ENCODE peak calls at places on chromosome 1, in four cellular contexts. G is IMR-90, K is A549, N is upper lobe of left lung. D is an unnamed sample.

GRCh38 chr1:6801998-6802397 is 16.7 kb downstream of the CAMTA1 start:
- DNase-seq in G (peak; percentile 81), K (no peak), N (no peak), D (no peak)

GRCh38 chr1:41487729-41488598 is 3.5 kb upstream of the EDN2 start:
- DNase-seq in G (peak; percentile 23), K (no peak), N (no peak), D (no peak)

GRCh38 chr1:84506729-84507453 is 510 bp upstream of the GNG5 start:
- DNase-seq in G (no peak), K (no peak), N (no peak), D (no peak)

GRCh38 chr1:180953291-180953747 is 40.6 kb downstream of the KIAA1614 start:
- DNase-seq in G (no peak), K (peak; percentile 15), N (peak; percentile 53), D (no peak)

GRCh38 chr1:22332795-22333499 is 118.7 kb upstream of the ZBTB40 start:
- DNase-seq in G (no peak), K (peak; percentile 53), N (no peak), D (no peak)

GRCh38 chr1:63041660-63042059 is 257.7 kb downstream of the ATG4C start:
- DNase-seq in G (no peak), K (no peak), N (no peak), D (no peak)

GRCh38 chr1:116569776-116570357 is 959 bp downstream of the CD58 start:
- DNase-seq in G (no peak), K (peak; percentile 24), N (peak; percentile 79), D (peak; percentile 52)

GRCh38 chr1:84135341-84135740 is 8.7 kb upstream of the PRKACB start:
- DNase-seq in G (no peak), K (no peak), N (no peak), D (no peak)

GRCh38 chr1:33170351-33171274 is 11.2 kb downstream of the TRIM62 start:
- DNase-seq in G (no peak), K (no peak), N (no peak), D (no peak)

GRCh38 chr1:206075786-206076725 is 23.1 kb downstream of the RHEX start:
- DNase-seq in G (peak; percentile 43), K (no peak), N (no peak), D (no peak)

GRCh38 chr1:38132681-38133080 is 86.1 kb upstream of the POU3F1 start:
- DNase-seq in G (no peak), K (no peak), N (no peak), D (no peak)

GRCh38 chr1:229248821-229249817 is 21.8 kb upstream of the RAB4A start:
- DNase-seq in G (no peak), K (no peak), N (no peak), D (no peak)

GRCh38 chr1:59163268-59164092 is 133.4 kb upstream of the FGGY start:
- DNase-seq in G (peak; percentile 65), K (no peak), N (no peak), D (no peak)

GRCh38 chr1:15311886-15312285 is 64.9 kb downstream of the FHAD1 start:
- DNase-seq in G (peak; percentile 33), K (no peak), N (no peak), D (no peak)

GRCh38 chr1:167644551-167644950 is 14.5 kb downstream of the RCSD1 start:
- DNase-seq in G (no peak), K (no peak), N (no peak), D (no peak)

GRCh38 chr1:192892934-192893333 is 84.1 kb downstream of the RGS2 start:
- DNase-seq in G (no peak), K (no peak), N (no peak), D (no peak)

GRCh38 chr1:151994956-151995355 is 1.3 kb upstream of the S100A10 start:
- DNase-seq in G (peak; percentile 98), K (peak; percentile 95), N (no peak), D (peak; percentile 61)

GRCh38 chr1:54627181-54627580 is 3.9 kb upstream of the FAM151A start:
- DNase-seq in G (no peak), K (no peak), N (no peak), D (no peak)

GRCh38 chr1:112344754-112345423 is 51.1 kb upstream of the CTTNBP2NL start:
- DNase-seq in G (no peak), K (no peak), N (no peak), D (no peak)

GRCh38 chr1:54312874-54313316 is 93.3 kb downstream of the SSBP3 start:
- DNase-seq in G (peak; percentile 77), K (peak; percentile 18), N (no peak), D (peak; percentile 75)

GRCh38 chr1:23460519-23460918 is 23.5 kb downstream of the ASAP3 start:
- DNase-seq in G (no peak), K (no peak), N (no peak), D (no peak)

GRCh38 chr1:211133393-211133840 is 531 bp downstream of the KCNH1 start:
- DNase-seq in G (no peak), K (no peak), N (no peak), D (no peak)

GRCh38 chr1:1891349-1892078 is 627 bp upstream of the GNB1 start:
- DNase-seq in G (peak; percentile 45), K (no peak), N (peak; percentile 86), D (no peak)

GRCh38 chr1:67827688-67828087 is 5.6 kb downstream of the GNG12 start:
- DNase-seq in G (no peak), K (no peak), N (no peak), D (no peak)

GRCh38 chr1:72636636-72637035 is 354.3 kb upstream of the NEGR1 start:
- DNase-seq in G (no peak), K (no peak), N (no peak), D (no peak)

GRCh38 chr1:96308314-96308713 is 413.3 kb upstream of the PTBP2 start:
- DNase-seq in G (no peak), K (no peak), N (no peak), D (no peak)

GRCh38 chr1:29706936-29707335 is 470.6 kb downstream of the PTPRU start:
- DNase-seq in G (peak; percentile 44), K (peak; percentile 54), N (peak; percentile 50), D (peak; percentile 57)

GRCh38 chr1:100759188-100759587 is 39.6 kb downstream of the VCAM1 start:
- DNase-seq in G (no peak), K (no peak), N (no peak), D (no peak)

GRCh38 chr1:9691726-9692125 is 40.2 kb downstream of the PIK3CD start:
- DNase-seq in G (peak; percentile 22), K (no peak), N (no peak), D (no peak)

GRCh38 chr1:115251856-115252255 is 86.2 kb downstream of the NGF start:
- DNase-seq in G (peak; percentile 96), K (no peak), N (no peak), D (no peak)

GRCh38 chr1:206745301-206745700 is 25.3 kb upstream of the IL19 start:
- DNase-seq in G (no peak), K (no peak), N (no peak), D (no peak)

GRCh38 chr1:37473431-37474050 is 839 bp upstream of the ZC3H12A start:
- DNase-seq in G (no peak), K (peak; percentile 58), N (peak; percentile 31), D (peak; percentile 50)

DNA sequence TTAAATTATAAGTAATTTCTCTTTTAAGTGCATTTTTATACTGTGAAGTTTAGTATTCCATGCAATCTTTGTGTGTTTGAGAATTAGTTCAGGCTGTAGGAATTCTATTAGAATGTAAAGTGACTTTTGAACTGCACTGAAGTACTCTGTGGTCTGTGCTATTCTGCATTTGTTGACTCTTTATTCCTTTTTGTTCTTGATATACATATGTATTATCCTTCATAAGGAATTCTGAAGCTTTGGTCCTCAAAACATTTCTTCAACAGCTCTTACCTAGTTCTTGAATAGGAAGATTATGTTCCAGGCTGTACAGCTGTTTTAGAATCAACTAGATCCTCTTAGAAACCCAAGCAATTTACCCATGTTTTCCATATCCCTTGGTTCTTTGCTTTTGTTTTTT is 158.0 kb downstream of the HS2ST1 start:
- DNase-seq in G (no peak), K (no peak), N (no peak), D (no peak)
- H3K4me3 ChIP-seq in G (no peak overlapping the region), K (no peak overlapping the region), N (no peak overlapping the region), D (no peak overlapping the region)

GRCh38 chr1:36155560-36156328 is at the start of gene MAP7D1:
- DNase-seq in G (peak; percentile 80), K (peak; percentile 73), N (peak; percentile 90), D (peak; percentile 87)
- TF ChIP-seq POLR2A in G (peak; percentile 90), K (peak; percentile 63), N (peak; percentile 89), D (peak; percentile 79)

DNA sequence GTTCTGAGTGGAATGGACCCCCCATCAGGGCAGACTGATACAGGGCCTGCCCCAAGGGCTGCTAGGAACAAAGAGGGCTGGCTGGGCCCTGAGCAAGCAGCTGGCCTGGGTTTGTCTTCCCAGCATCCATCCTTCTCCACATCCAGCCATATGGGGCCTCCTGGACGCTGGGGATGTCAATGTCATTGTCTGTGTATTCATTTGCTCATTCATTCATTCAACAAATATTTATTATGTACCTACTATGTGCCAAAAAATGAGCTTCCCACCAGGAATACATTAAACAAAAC is 15.6 kb upstream of the ECE1 start:
- DNase-seq in G (no peak), K (no peak), N (no peak), D (no peak)
- H3K4me1 ChIP-seq in G (peaks cover 59% of the 10 kb centered on the region), K (peaks cover 50% of the 10 kb centered on the region), N (peaks cover 15% of the 10 kb centered on the region), D (peaks cover 32% of the 10 kb centered on the region)

GRCh38 chr1:209875510-209875909 is 47.7 kb downstream of the UTP25 start:
- DNase-seq in G (peak; percentile 67), K (peak; percentile 52), N (no peak), D (peak; percentile 50)
- H3K4me3 ChIP-seq in G (no peak overlapping the region), K (no peak overlapping the region), N (no peak overlapping the region), D (no peak overlapping the region)

D was measured in adrenal gland.